ENCODE peak calls at places on chromosomes 3 and 15, in five cellular contexts. G is tibial artery, B is stomach, V is A549, O is PC-3. I is an unnamed sample.

GRCh38 chr15:101138086-101138660 is 113.7 kb downstream of the CHSY1 start:
- DNase-seq in G (no peak), B (no peak), V (no peak), O (no peak), I (peak; percentile 30)

GRCh38 chr3:168820748-168821445 is 725.2 kb upstream of the GOLIM4 start:
- DNase-seq in G (no peak), B (no peak), V (no peak), O (no peak), I (no peak)

GRCh38 chr3:141773676-141774075 is 10.5 kb downstream of the GRK7 start:
- DNase-seq in G (no peak), B (no peak), V (no peak), O (no peak), I (no peak)

GRCh38 chr3:147838650-147839049 is 429.5 kb downstream of the ZIC1 start:
- DNase-seq in G (no peak), B (no peak), V (peak; percentile 5), O (peak; percentile 18), I (no peak)

GRCh38 chr15:79332824-79333510 is 22.1 kb downstream of the TMED3 start:
- DNase-seq in G (no peak), B (no peak), V (no peak), O (peak; percentile 79), I (no peak)

GRCh38 chr15:44971036-44971435 is 14.5 kb downstream of the TERB2 start:
- DNase-seq in G (no peak), B (no peak), V (no peak), O (no peak), I (no peak)

GRCh38 chr15:78565951-78566774 is 843 bp downstream of the CHRNA5 start:
- DNase-seq in G (no peak), B (no peak), V (peak; percentile 55), O (peak; percentile 56), I (no peak)

GRCh38 chr15:101056366-101057334 is 137.5 kb downstream of the LRRK1 start:
- DNase-seq in G (no peak), B (peak; percentile 24), V (no peak), O (no peak), I (no peak)

GRCh38 chr3:88433572-88433971 is 283.8 kb downstream of the C3orf38 start:
- DNase-seq in G (no peak), B (no peak), V (no peak), O (no peak), I (no peak)

GRCh38 chr3:140922634-140923033 is 19.0 kb upstream of the SLC25A36 start:
- DNase-seq in G (no peak), B (no peak), V (peak; percentile 19), O (peak; percentile 39), I (no peak)

GRCh38 chr3:38270606-38271005 is 5.0 kb downstream of the SLC22A13 start:
- DNase-seq in G (no peak), B (no peak), V (no peak), O (no peak), I (no peak)

GRCh38 chr15:40334541-40334940 is 6.2 kb downstream of the CCDC9B start:
- DNase-seq in G (no peak), B (no peak), V (no peak), O (no peak), I (no peak)

GRCh38 chr15:68887120-68887519 is 43.2 kb upstream of the SPESP1 start:
- DNase-seq in G (no peak), B (no peak), V (no peak), O (no peak), I (no peak)

GRCh38 chr3:147191795-147192385 is 214.5 kb downstream of the ZIC4 start:
- DNase-seq in G (no peak), B (no peak), V (peak; percentile 73), O (peak; percentile 82), I (no peak)

GRCh38 chr3:178561239-178561638 is 25.0 kb downstream of the KCNMB2 start:
- DNase-seq in G (no peak), B (no peak), V (no peak), O (no peak), I (no peak)

GRCh38 chr3:50519471-50520089 is 16.1 kb upstream of the CACNA2D2 start:
- DNase-seq in G (no peak), B (peak; percentile 81), V (peak; percentile 57), O (peak; percentile 77), I (peak; percentile 60)

GRCh38 chr3:192899540-192899982 is 18.1 kb downstream of the MB21D2 start:
- DNase-seq in G (no peak), B (no peak), V (peak; percentile 64), O (peak; percentile 82), I (no peak)

GRCh38 chr3:143478124-143478693 is 358.6 kb downstream of the CHST2 start:
- DNase-seq in G (no peak), B (no peak), V (no peak), O (no peak), I (no peak)

DNA sequence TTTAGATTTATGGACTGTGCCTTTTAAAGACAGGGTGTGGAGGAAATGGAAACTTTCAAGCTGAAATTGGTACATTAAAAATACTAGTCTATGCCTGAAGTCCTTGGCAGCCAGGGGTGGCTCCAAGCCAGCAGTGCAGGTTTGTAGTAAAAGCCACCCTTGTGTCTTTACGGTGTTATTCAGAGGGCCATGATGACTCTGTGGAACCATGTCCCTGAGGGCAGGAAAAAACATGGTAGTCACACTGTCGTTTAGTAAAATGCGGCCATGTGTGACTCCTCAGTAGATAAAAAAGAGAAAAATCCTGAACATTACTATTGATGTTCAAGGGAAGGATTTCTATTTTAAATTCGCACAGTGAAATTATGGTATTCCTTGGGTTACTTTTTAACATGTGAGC is 2.7 kb downstream of the FAN1 start:
- DNase-seq in G (no peak), B (no peak), V (no peak), O (no peak), I (no peak)
- H3K27ac ChIP-seq in G (no peak overlapping the region), B (no peak overlapping the region), V (no peak overlapping the region), O (no peak overlapping the region), I (no peak overlapping the region)

GRCh38 chr3:13159890-13160289 is 86.7 kb upstream of the IQSEC1 start:
- DNase-seq in G (no peak), B (no peak), V (no peak), O (peak; percentile 87), I (no peak)

GRCh38 chr3:13161021-13161759 is 88.0 kb upstream of the IQSEC1 start:
- DNase-seq in G (peak; percentile 48), B (no peak), V (no peak), O (no peak), I (no peak)

GRCh38 chr3:13161771-13162535 is 88.7 kb upstream of the IQSEC1 start:
- DNase-seq in G (peak; percentile 53), B (no peak), V (no peak), O (no peak), I (no peak)

GRCh38 chr3:13158871-13159270 is 85.6 kb upstream of the IQSEC1 start:
- DNase-seq in G (peak; percentile 12), B (no peak), V (no peak), O (no peak), I (no peak)

GRCh38 chr3:13160619-13161018 is 87.4 kb upstream of the IQSEC1 start:
- DNase-seq in G (peak; percentile 25), B (no peak), V (no peak), O (no peak), I (no peak)
- TF ChIP-seq CTCF in G (no peak), B (no peak), V (no peak), O (no peak), I (no peak)

DNA sequence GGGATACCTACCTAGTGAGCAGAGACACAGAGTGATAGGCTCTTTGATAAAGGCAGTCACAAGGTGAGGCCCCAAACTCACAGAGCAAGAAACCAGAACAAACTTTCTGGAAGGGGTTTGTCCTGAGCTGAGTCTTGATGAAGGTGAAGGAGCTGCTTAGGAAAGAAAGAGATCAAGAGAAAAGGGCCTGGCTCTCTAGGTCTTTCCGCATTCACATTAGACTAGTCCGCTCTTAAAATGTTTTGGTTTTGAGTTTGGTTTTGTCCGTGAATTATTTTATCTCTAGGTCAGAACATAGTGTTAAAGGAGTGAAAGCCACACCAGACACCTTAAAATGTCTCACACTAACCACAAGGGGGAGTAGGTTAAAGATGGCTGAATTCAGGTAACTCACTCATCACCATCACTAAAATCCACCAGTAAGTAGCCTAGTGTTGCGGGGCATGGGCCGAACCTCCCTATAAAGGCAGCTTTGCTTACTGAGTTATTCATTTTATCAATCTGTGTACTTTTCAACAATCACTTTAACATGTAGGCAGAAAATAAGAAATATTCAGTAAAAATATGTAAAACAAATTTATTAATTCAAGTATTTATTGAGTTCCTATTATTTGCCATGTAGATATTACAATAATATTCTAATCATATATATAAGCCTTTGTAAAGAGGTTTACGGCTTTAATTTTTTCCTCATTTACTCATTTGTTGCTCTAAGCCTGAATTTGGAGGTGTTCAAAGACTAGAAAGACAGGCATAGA is 121.5 kb upstream of the TSC22D2 start:
- DNase-seq in G (no peak), B (no peak), V (peak; percentile 75), O (peak; percentile 80), I (no peak)
- H3K27ac ChIP-seq in G (no peak overlapping the region), B (no peak overlapping the region), V (peak overlapping the region; percentile 42), O (no peak overlapping the region), I (no peak overlapping the region)

DNA sequence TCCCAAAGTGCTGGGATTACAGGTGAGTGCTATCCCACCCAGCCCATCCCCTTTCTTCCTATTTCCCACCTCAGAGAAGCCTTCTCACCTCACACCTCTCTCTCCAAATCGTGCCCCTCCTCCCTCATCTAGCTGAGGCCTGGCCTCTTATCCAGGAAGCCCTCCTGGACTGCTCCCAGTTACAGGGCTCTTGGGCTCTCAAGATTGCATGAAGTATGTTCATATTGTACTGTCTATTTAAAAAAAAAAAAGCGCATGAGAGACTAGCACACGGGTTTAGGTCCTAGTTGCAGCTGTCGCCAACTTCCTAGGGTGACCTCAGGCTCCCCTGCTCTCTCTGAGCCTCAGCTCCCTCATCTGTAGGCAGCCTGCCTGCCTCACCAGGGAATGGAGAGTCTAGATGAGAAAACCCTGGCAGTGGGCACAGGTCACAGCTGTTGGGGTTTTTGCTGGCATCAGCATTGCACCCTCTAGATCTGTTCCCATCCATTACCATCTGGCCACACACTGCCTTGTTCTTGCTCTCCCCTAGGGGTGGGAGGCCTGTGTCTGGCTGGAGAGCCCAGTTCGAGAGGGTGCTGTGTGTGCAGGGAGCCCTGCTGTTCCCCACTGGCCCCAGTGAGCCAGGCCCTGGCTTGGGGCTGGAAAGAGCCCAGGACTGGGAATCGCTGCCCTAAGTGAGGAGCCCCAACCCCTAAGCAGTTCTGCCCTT is 24.2 kb upstream of the C15orf39 start:
- DNase-seq in G (no peak), B (no peak), V (no peak), O (no peak), I (no peak)
- TF ChIP-seq CTCF in G (no peak), B (no peak), V (no peak), O (no peak), I (no peak)

GRCh38 chr3:128784843-128785242 is 58.9 kb downstream of the RAB7A start:
- DNase-seq in G (no peak), B (no peak), V (no peak), O (no peak), I (no peak)
- H3K27ac ChIP-seq in G (no peak overlapping the region), B (no peak overlapping the region), V (no peak overlapping the region), O (no peak overlapping the region), I (peak overlapping the region; percentile 84)

I was measured in psoas muscle.